ENCODE peak calls at places on chromosomes 11 and 22, in four cellular contexts. U, N, K and J are unnamed samples.

GRCh38 chr11:34044664-34045485 is 6.7 kb upstream of the CAPRIN1 start:
- DNase-seq in U (no peak), N (peak), K (peak), J (peak)

GRCh38 chr22:41382098-41382578 is 396 bp downstream of the TEF start:
- DNase-seq in U (peak), N (no peak), K (peak), J (peak)

GRCh38 chr22:19187716-19188563 is 9.4 kb upstream of the SLC25A1 start:
- DNase-seq in U (no peak), N (no peak), K (no peak), J (no peak)

GRCh38 chr11:371716-372590 is 2.7 kb downstream of the B4GALNT4 start:
- DNase-seq in U (no peak), N (no peak), K (no peak), J (no peak)

GRCh38 chr22:41696714-41697113 is 2.6 kb upstream of the MEI1 start:
- DNase-seq in U (no peak), N (no peak), K (no peak), J (no peak)

GRCh38 chr11:70780246-70780535 is 381.9 kb downstream of the CTTN start:
- DNase-seq in U (no peak), N (no peak), K (no peak), J (no peak)

GRCh38 chr11:12117200-12117995 is 7.0 kb downstream of the MICAL2 start:
- DNase-seq in U (no peak), N (no peak), K (no peak), J (no peak)

GRCh38 chr11:75214411-75214821 is 26.2 kb upstream of the TPBGL start:
- DNase-seq in U (peak), N (peak), K (peak), J (peak)

GRCh38 chr11:35539781-35540281 is 14.4 kb upstream of the PAMR1 start:
- DNase-seq in U (no peak), N (no peak), K (no peak), J (no peak)

GRCh38 chr11:66015094-66015881 is 3.5 kb downstream of the CST6 start:
- DNase-seq in U (no peak), N (peak), K (no peak), J (no peak)

GRCh38 chr11:11569936-11570491 is 51.8 kb downstream of the GALNT18 start:
- DNase-seq in U (no peak), N (no peak), K (no peak), J (no peak)

GRCh38 chr11:20022363-20023081 is 137.8 kb downstream of the DBX1 start:
- DNase-seq in U (no peak), N (no peak), K (no peak), J (peak)

GRCh38 chr22:25453557-25453956 is 110.9 kb upstream of the GRK3 start:
- DNase-seq in U (no peak), N (no peak), K (no peak), J (no peak)

GRCh38 chr22:32721328-32722180 is 80.0 kb upstream of the TIMP3 start:
- DNase-seq in U (no peak), N (no peak), K (peak), J (no peak)

GRCh38 chr11:7512525-7513209 is 1.1 kb upstream of the PPFIBP2 start:
- DNase-seq in U (no peak), N (no peak), K (peak), J (no peak)

GRCh38 chr11:75400110-75400865 is 970 bp downstream of the RPS3 start:
- DNase-seq in U (no peak), N (no peak), K (peak), J (no peak)

GRCh38 chr22:43381693-43382092 is 30.1 kb upstream of the MPPED1 start:
- DNase-seq in U (no peak), N (no peak), K (peak), J (no peak)

GRCh38 chr22:43142881-43143562 is at the start of gene MCAT:
- DNase-seq in U (peak), N (no peak), K (peak), J (peak)

GRCh38 chr11:2940166-2940929 is 11.1 kb upstream of the PHLDA2 start:
- DNase-seq in U (peak), N (peak), K (no peak), J (peak)

GRCh38 chr11:92638678-92639077 is 330.8 kb upstream of the MTNR1B start:
- DNase-seq in U (no peak), N (no peak), K (no peak), J (peak)

GRCh38 chr22:50274311-50274710 is 4.1 kb upstream of the MAPK11 start:
- DNase-seq in U (peak), N (no peak), K (peak), J (peak)

GRCh38 chr22:26672590-26673468 is 15.4 kb downstream of the MIAT start:
- DNase-seq in U (peak), N (peak), K (peak), J (peak)
- TF ChIP-seq REST in U (peak), N (no peak), K (peak), J (no peak)

DNA sequence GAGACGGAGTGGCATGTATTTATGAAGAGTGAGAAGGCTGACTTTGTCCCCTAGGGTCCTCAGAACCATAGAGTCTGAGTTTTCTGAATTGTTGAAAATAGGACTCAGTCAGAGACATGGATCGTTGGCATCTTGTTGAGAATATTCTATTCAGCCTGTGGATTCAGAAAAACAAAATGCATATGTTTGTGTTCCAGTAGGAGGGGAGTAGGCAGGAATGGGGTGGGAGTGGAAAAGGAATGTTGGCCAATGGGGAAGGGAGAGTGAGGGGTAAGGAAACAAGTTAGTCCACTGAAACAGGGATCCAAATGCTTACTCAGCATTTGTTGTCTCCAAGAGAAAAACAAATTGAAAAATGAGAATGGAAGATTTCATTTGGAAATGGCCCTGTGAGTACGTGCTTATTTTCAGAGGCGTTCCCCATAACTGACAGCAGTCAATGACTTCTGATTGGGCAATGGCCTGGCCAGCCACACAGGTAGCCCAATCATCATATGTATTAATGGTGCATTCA is 14.7 kb downstream of the BARX2 start:
- DNase-seq in U (no peak), N (no peak), K (no peak), J (no peak)
- TF ChIP-seq REST in U (no peak), N (no peak), K (no peak), J (no peak)

GRCh38 chr22:26558246-26558895 is 31.6 kb downstream of the TPST2 start:
- DNase-seq in U (no peak), N (no peak), K (no peak), J (no peak)

GRCh38 chr22:26555478-26555877 is 34.5 kb downstream of the TPST2 start:
- DNase-seq in U (no peak), N (no peak), K (no peak), J (no peak)

GRCh38 chr22:26554956-26555355 is 35.0 kb downstream of the TPST2 start:
- DNase-seq in U (no peak), N (no peak), K (no peak), J (no peak)

GRCh38 chr22:26559961-26560575 is 29.9 kb downstream of the TPST2 start:
- DNase-seq in U (no peak), N (no peak), K (peak), J (no peak)

GRCh38 chr22:26556904-26557303 is 33.0 kb downstream of the TPST2 start:
- DNase-seq in U (no peak), N (no peak), K (no peak), J (no peak)
- TF ChIP-seq REST in U (no peak), N (no peak), K (no peak), J (no peak)

GRCh38 chr11:17478064-17478463 is 1.4 kb upstream of the ABCC8 start:
- DNase-seq in U (no peak), N (no peak), K (no peak), J (no peak)
- TF ChIP-seq REST in U (peak), N (no peak), K (peak), J (peak)